ENCODE peak calls at places on chromosome 16, in eight cellular contexts. V is brain microvascular endothelial cell, P is cardiac fibroblast, D is endothelial cell, H is AG09319, K is Peyer's patch, R is GM12865, I is transverse colon. A is an unnamed sample.
A peak's percentile ranks its signal among the peaks of the same experiment; 100 is the strongest.

GRCh38 chr16:88672776-88673175 is 9.9 kb upstream of the MVD start:
- DNase-seq in R (no peak), H (no peak), P (no peak), V (no peak), D (peak; percentile 59), K (no peak), I (no peak), A (no peak)

GRCh38 chr16:12096162-12096781 is 119.7 kb downstream of the SNX29 start:
- DNase-seq in K (no peak), I (no peak), D (no peak), H (no peak), V (no peak), P (peak; percentile 50), R (no peak), A (no peak)

GRCh38 chr16:17372383-17372782 is 98.4 kb downstream of the XYLT1 start:
- DNase-seq in I (no peak), H (no peak), V (no peak), K (no peak), D (peak; percentile 11), R (no peak), P (no peak), A (no peak)

GRCh38 chr16:64738321-64738960 is 383.4 kb downstream of the CDH11 start:
- DNase-seq in D (no peak), I (no peak), P (peak; percentile 80), V (peak; percentile 56), R (no peak), K (no peak), H (no peak), A (peak; percentile 37)

GRCh38 chr16:52441886-52442285 is 105.1 kb downstream of the TOX3 start:
- DNase-seq in D (no peak), P (no peak), I (no peak), H (no peak), K (no peak), R (no peak), V (no peak), A (no peak)

GRCh38 chr16:87780385-87780989 is 14.7 kb upstream of the KLHDC4 start:
- DNase-seq in P (peak; percentile 57), V (peak; percentile 52), H (no peak), R (peak; percentile 91), I (peak; percentile 49), D (peak; percentile 28), K (no peak), A (no peak)

GRCh38 chr16:88805887-88806393 is 2.4 kb downstream of the CDT1 start:
- DNase-seq in D (peak; percentile 7), P (no peak), V (no peak), I (no peak), H (no peak), R (no peak), K (no peak), A (no peak)

GRCh38 chr16:2520784-2521577 is 810 bp downstream of the AMDHD2 start:
- DNase-seq in H (no peak), P (no peak), R (peak; percentile 62), K (no peak), V (no peak), I (peak; percentile 59), D (no peak), A (no peak)

GRCh38 chr16:54847609-54848008 is 83.1 kb upstream of the IRX5 start:
- DNase-seq in R (no peak), D (no peak), H (no peak), P (no peak), K (no peak), I (no peak), V (no peak), A (no peak)

GRCh38 chr16:56368545-56368944 is 56.8 kb downstream of the AMFR start:
- DNase-seq in R (no peak), P (no peak), H (no peak), D (no peak), I (no peak), V (no peak), K (no peak), A (no peak)

GRCh38 chr16:56370185-56370584 is 55.2 kb downstream of the AMFR start:
- DNase-seq in I (no peak), K (no peak), P (no peak), D (no peak), V (no peak), H (no peak), R (no peak), A (no peak)

GRCh38 chr16:56370836-56371235 is 54.5 kb downstream of the AMFR start:
- DNase-seq in V (no peak), R (no peak), P (peak; percentile 33), I (no peak), H (no peak), K (no peak), D (no peak), A (peak; percentile 23)

GRCh38 chr16:56367764-56368163 is 57.6 kb downstream of the AMFR start:
- DNase-seq in D (no peak), I (no peak), R (no peak), P (no peak), V (no peak), H (no peak), K (no peak), A (no peak)

DNA sequence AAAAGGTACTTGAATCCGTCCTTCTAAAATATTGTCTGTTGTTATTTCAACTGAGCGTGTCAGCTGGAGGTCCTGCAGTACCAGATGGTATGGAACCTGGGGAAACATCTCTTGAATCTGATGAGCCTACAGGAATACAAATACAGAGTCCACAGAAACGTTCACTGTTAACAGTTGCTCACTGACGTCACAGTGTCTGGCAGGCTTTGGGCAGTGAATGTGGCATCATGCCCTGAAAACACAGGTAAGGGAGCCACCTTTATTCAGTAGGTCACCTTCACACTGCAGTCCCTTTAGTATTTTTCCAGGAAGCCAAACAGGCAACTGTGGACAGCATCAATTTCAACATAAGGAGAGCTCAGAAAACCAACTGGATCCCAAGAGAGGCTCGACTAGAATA is 56.1 kb downstream of the AMFR start:
- DNase-seq in H (no peak), P (no peak), V (no peak), I (no peak), K (no peak), D (no peak), R (no peak), A (no peak)
- TF ChIP-seq CTCF in H (no peak), P (no peak), V (no peak), I (no peak), K (no peak), D (no peak), R (no peak), A (no peak)

DNA sequence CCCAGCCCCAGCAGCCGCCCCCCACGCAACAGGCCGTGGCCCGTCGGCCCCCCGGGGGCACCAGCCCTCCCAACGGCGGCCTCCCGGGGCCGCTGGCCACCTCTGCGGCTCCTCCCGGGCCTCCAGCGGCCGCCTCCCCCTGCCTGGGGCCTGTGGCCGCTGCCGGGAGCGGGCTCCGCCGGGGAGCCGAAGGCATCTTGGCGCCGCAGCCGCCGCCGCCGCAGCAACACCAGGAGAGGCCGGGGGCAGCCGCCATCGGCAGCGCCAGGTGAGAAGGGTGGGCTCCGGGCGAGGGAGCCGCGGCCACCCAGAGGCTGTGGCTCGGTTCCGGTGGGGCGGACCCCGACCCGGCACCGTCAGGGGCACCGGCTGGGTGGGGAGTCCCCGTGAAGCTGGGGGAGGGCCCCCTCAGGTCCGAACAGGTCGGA is 506 bp downstream of the ATXN2L start:
- DNase-seq in H (no peak), I (no peak), R (no peak), P (no peak), V (no peak), K (no peak), D (peak; percentile 42), A (no peak)
- TF ChIP-seq CTCF in H (no peak), I (no peak), R (no peak), P (no peak), V (no peak), K (no peak), D (no peak), A (no peak)

GRCh38 chr16:1020591-1020990 is 39.0 kb downstream of the SOX8 start:
- DNase-seq in D (no peak), V (no peak), P (no peak), H (no peak), R (no peak), I (no peak), K (no peak), A (no peak)

GRCh38 chr16:1021553-1022160 is 40.1 kb downstream of the SOX8 start:
- DNase-seq in K (no peak), R (no peak), D (no peak), H (no peak), P (no peak), V (no peak), I (no peak), A (no peak)

GRCh38 chr16:1018447-1018846 is 36.9 kb downstream of the SOX8 start:
- DNase-seq in I (no peak), K (no peak), D (no peak), P (no peak), H (no peak), R (no peak), V (no peak), A (no peak)

GRCh38 chr16:1019234-1019933 is 37.8 kb downstream of the SOX8 start:
- DNase-seq in K (no peak), V (peak; percentile 40), I (no peak), H (peak; percentile 44), R (no peak), D (no peak), P (peak; percentile 64), A (peak; percentile 26)

GRCh38 chr16:1019934-1020305 is 38.4 kb downstream of the SOX8 start:
- DNase-seq in D (no peak), I (no peak), K (no peak), H (no peak), R (no peak), P (peak; percentile 16), V (no peak), A (no peak)
- TF ChIP-seq CTCF in D (no peak), I (no peak), K (no peak), H (no peak), R (no peak), P (no peak), V (no peak), A (no peak)

GRCh38 chr16:4612977-4613635 is 1.6 kb downstream of the UBALD1 start:
- DNase-seq in P (no peak), R (no peak), K (no peak), I (no peak), H (no peak), D (no peak), V (no peak), A (no peak)

GRCh38 chr16:4611337-4612023 is 3.2 kb downstream of the UBALD1 start:
- DNase-seq in K (no peak), R (no peak), H (no peak), D (no peak), P (peak; percentile 57), I (peak; percentile 32), V (no peak), A (no peak)

GRCh38 chr16:4613636-4614570 is 785 bp downstream of the UBALD1 start:
- DNase-seq in D (peak; percentile 43), H (no peak), P (peak; percentile 37), V (peak; percentile 6), I (peak; percentile 28), K (no peak), R (peak; percentile 69), A (no peak)

GRCh38 chr16:4610011-4611005 is 4.4 kb downstream of the UBALD1 start:
- DNase-seq in K (no peak), I (no peak), H (no peak), D (no peak), V (no peak), P (no peak), R (no peak), A (no peak)

DNA sequence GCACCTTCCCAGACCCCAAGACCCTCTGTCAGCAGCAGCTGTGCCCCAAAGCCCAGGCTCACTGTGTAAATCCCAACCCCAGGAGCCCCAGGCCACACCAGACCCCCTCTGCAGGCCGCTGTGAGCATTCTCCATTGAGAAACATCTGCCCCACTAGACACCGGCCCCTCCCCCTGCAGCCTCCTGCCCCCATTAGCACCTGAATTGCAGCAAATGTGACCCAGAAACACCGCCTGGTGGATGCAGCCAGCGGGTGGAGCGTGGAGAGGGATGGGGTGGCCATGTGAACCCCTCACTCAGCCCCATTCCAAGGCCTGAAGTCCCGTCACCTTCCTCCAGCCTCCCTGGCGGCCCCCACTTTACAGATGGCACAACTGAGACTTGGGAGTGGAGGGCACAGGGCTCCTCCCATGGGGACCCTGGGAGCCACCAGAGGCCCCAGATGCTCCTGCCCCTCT is 2.2 kb downstream of the UBALD1 start:
- DNase-seq in D (no peak), P (no peak), I (no peak), V (no peak), R (no peak), K (no peak), H (no peak), A (no peak)
- TF ChIP-seq CTCF in D (no peak), P (no peak), I (no peak), V (peak; percentile 36), R (no peak), K (no peak), H (no peak), A (peak; percentile 17)

A was measured in BJ.